ENCODE peak calls at places on chromosome 22, in ten cellular contexts. X, B, V, E, M, H, J, I, F and T are unnamed samples.
A peak's percentile ranks its signal among the peaks of the same experiment; 100 is the strongest.

GRCh38 chr22:28802595-28803087 is 2.3 kb upstream of the XBP1 start:
- DNase-seq in X (no peak), B (no peak), V (no peak), E (no peak), M (no peak), H (no peak), J (no peak), I (no peak), F (peak; percentile 66), T (no peak)

GRCh38 chr22:20245577-20246367 is 22.3 kb downstream of the RTN4R start:
- DNase-seq in X (no peak), B (no peak), V (no peak), E (no peak), M (no peak), H (no peak), J (no peak), I (no peak), F (no peak), T (no peak)

GRCh38 chr22:47788461-47788860 is 1026.0 kb downstream of the TBC1D22A start:
- DNase-seq in X (no peak), B (no peak), V (no peak), E (no peak), M (no peak), H (no peak), J (no peak), I (peak; percentile 31), F (no peak), T (peak; percentile 66)

GRCh38 chr22:35619336-35620094 is 2.4 kb upstream of the MB start:
- DNase-seq in X (no peak), B (no peak), V (no peak), E (no peak), M (no peak), H (no peak), J (peak; percentile 47), I (no peak), F (no peak), T (no peak)

GRCh38 chr22:50608996-50609395 is 8.4 kb downstream of the MAPK8IP2 start:
- DNase-seq in X (no peak), B (no peak), V (no peak), E (no peak), M (no peak), H (peak; percentile 8), J (no peak), I (no peak), F (no peak), T (no peak)

GRCh38 chr22:21832291-21833290 is 34.9 kb downstream of the MAPK1 start:
- DNase-seq in X (no peak), B (no peak), V (no peak), E (no peak), M (no peak), H (no peak), J (no peak), I (no peak), F (no peak), T (no peak)

GRCh38 chr22:22810018-22810427 is 77.6 kb upstream of the IGLL5 start:
- DNase-seq in X (peak; percentile 51), B (no peak), V (peak; percentile 99), E (peak; percentile 51), M (no peak), H (no peak), J (peak; percentile 57), I (no peak), F (peak; percentile 50), T (peak; percentile 88)

GRCh38 chr22:29469755-29470154 is 10.3 kb upstream of the NEFH start:
- DNase-seq in X (no peak), B (no peak), V (no peak), E (no peak), M (no peak), H (peak; percentile 54), J (no peak), I (no peak), F (no peak), T (no peak)

GRCh38 chr22:26903030-26903856 is 245.9 kb downstream of the MIAT start:
- DNase-seq in X (no peak), B (no peak), V (no peak), E (no peak), M (no peak), H (no peak), J (peak; percentile 47), I (peak; percentile 70), F (no peak), T (no peak)
- TF ChIP-seq EP300 in X (no peak), B (no peak), V (no peak), E (no peak), M (no peak), H (no peak), J (no peak), I (no peak), F (no peak), T (no peak)

GRCh38 chr22:46580940-46581579 is 39.1 kb upstream of the GRAMD4 start:
- DNase-seq in X (no peak), B (peak; percentile 46), V (no peak), E (no peak), M (peak; percentile 40), H (peak; percentile 17), J (no peak), I (no peak), F (no peak), T (no peak)
- H3K4me1 ChIP-seq in X (no peaks in the 10 kb centered on the region), B (peaks cover 76% of the 10 kb centered on the region), V (peaks cover 59% of the 10 kb centered on the region), E (peaks cover 90% of the 10 kb centered on the region), M (no peaks in the 10 kb centered on the region), H (peaks cover 36% of the 10 kb centered on the region), J (peaks cover 87% of the 10 kb centered on the region), I (peaks cover 23% of the 10 kb centered on the region), F (peaks cover 54% of the 10 kb centered on the region), T (peaks cover 61% of the 10 kb centered on the region)

GRCh38 chr22:25908755-25909154 is 166.8 kb downstream of the MYO18B start:
- DNase-seq in X (peak; percentile 42), B (no peak), V (no peak), E (no peak), M (no peak), H (no peak), J (no peak), I (no peak), F (no peak), T (no peak)

GRCh38 chr22:25911243-25911972 is 169.4 kb downstream of the MYO18B start:
- DNase-seq in X (no peak), B (no peak), V (no peak), E (no peak), M (no peak), H (no peak), J (no peak), I (no peak), F (no peak), T (no peak)

GRCh38 chr22:25903294-25903693 is 161.3 kb downstream of the MYO18B start:
- DNase-seq in X (peak; percentile 24), B (no peak), V (peak; percentile 47), E (no peak), M (no peak), H (no peak), J (no peak), I (peak; percentile 90), F (no peak), T (no peak)

GRCh38 chr22:25909988-25910387 is 168.0 kb downstream of the MYO18B start:
- DNase-seq in X (peak; percentile 23), B (no peak), V (no peak), E (no peak), M (no peak), H (no peak), J (no peak), I (no peak), F (no peak), T (no peak)

GRCh38 chr22:25908212-25908611 is 166.2 kb downstream of the MYO18B start:
- DNase-seq in X (no peak), B (no peak), V (no peak), E (no peak), M (no peak), H (no peak), J (no peak), I (no peak), F (no peak), T (no peak)
- TF ChIP-seq POLR2AphosphoS5 in X (no peak), B (no peak), V (no peak), E (no peak), M (no peak), H (no peak), J (no peak), I (no peak), F (no peak), T (no peak)

DNA sequence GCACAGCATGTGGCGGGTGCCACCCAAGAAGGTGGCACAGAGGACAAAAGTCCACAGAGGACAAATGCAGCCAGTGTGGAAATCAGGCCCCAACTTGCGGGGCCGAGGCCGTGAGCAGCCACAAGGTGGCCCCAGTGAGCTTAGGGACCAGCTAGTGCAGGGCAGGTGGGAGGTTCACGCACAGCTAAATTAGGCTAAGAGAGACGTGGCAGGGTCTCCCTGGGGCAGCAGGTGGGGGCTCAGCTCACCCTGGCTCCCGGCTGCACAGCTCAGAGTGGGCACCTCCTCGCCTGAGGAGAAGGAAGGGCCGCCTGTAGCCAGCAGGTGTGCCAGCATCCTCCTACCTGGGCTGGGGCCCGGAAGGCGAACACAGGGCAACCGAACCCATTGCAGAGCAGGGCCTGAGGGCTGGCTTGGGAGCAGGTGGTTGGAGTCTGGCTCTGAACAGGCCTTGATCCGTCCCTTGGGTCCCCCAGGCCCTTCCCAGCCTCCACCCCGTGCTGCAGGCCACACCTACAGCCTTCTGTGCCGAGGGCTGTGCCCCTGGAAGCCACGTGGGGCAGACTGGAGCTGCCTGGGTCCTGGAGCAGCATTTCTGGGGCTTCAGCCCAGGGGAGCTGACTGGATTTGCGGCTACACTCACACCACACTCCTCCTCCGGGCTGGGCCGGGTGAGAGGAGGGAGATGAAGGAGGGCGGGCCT is 26.1 kb upstream of the CELSR1 start:
- DNase-seq in X (peak; percentile 85), B (peak; percentile 84), V (peak; percentile 80), E (peak; percentile 88), M (peak; percentile 81), H (peak; percentile 83), J (peak; percentile 92), I (peak; percentile 91), F (peak; percentile 64), T (no peak)
- TF ChIP-seq EP300 in X (no peak), B (no peak), V (no peak), E (no peak), M (no peak), H (no peak), J (no peak), I (no peak), F (no peak), T (no peak)

DNA sequence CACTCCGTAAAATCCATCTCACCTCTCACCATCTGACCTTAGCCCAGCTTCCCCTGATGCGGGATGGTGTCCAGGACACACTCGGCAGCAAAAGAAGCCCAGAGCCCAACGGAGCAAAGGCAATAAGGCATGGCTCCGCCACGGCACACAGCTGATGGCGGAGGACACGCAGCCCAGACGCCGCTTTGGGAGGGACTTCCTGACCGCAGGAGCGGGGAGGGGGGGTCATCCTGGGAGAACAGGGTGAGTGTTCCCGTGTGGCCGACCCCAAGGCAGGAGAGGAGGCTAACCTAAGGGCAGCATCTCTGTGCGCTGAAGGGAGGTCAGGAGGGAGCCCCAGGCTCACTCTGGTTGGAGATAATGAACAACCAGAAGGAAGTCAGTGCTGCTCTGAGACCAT is 71.3 kb downstream of the TRMU start:
- DNase-seq in X (no peak), B (no peak), V (no peak), E (no peak), M (no peak), H (no peak), J (no peak), I (no peak), F (no peak), T (no peak)
- H3K4me1 ChIP-seq in X (no peaks in the 10 kb centered on the region), B (no peaks in the 10 kb centered on the region), V (peaks cover 22% of the 10 kb centered on the region), E (no peaks in the 10 kb centered on the region), M (no peaks in the 10 kb centered on the region), H (no peaks in the 10 kb centered on the region), J (no peaks in the 10 kb centered on the region), I (peaks cover 7% of the 10 kb centered on the region), F (peaks cover 7% of the 10 kb centered on the region), T (no peaks in the 10 kb centered on the region)